ENCODE peak calls at places on chromosomes 4 and X, in nine cellular contexts. S is neural progenitor cell; F is CD8-positive, alpha-beta memory T cell; A is PC-9; U is left ventricle myocardium inferior; E is right lobe of liver; M is cardiac muscle cell; X is aorta; Y is fibroblast of lung. J is an unnamed sample. For H3K36me3 and H3K4me1, the result is how much of the 10 kb centered on the place peaks cover.

GRCh38 chr4:21470531-21470930 is 478.0 kb downstream of the KCNIP4 start:
- DNase-seq in Y (peak), U (no peak), X (no peak), F (no peak), A (no peak), S (peak), E (no peak), M (peak), J (no peak)

GRCh38 chr4:101806914-101807313 is 16.4 kb downstream of the BANK1 start:
- DNase-seq in S (no peak), Y (peak), M (peak), F (no peak), E (no peak), X (no peak), A (no peak), U (no peak), J (no peak)

GRCh38 chrX:118872102-118872566 is 48.5 kb downstream of the ZCCHC12 start:
- DNase-seq in A (peak), X (no peak), Y (no peak), F (no peak), M (no peak), U (no peak), E (peak), S (no peak), J (no peak)

GRCh38 chrX:105882581-105883275 is 60.4 kb downstream of the NRK start:
- DNase-seq in U (no peak), Y (peak), E (no peak), S (no peak), A (no peak), M (peak), X (no peak), F (no peak), J (no peak)

GRCh38 chrX:134453631-134454030 is 6.3 kb upstream of the HPRT1 start:
- DNase-seq in S (no peak), M (no peak), A (no peak), E (no peak), Y (no peak), X (no peak), F (no peak), U (no peak), J (no peak)

GRCh38 chr4:181970356-181970755 is 272.8 kb upstream of the TENM3 start:
- DNase-seq in F (no peak), X (no peak), M (peak), Y (no peak), A (no peak), E (no peak), U (no peak), S (no peak), J (no peak)

GRCh38 chr4:133402616-133403015 is 253.5 kb downstream of the PCDH10 start:
- DNase-seq in X (no peak), A (no peak), E (no peak), Y (peak), S (no peak), M (peak), U (no peak), F (no peak), J (no peak)

GRCh38 chr4:169164669-169165415 is 105.9 kb downstream of the SH3RF1 start:
- DNase-seq in X (no peak), S (no peak), E (no peak), U (no peak), F (no peak), Y (no peak), A (no peak), M (no peak), J (no peak)

GRCh38 chr4:112853662-112854256 is 195.7 kb upstream of the ANK2 start:
- DNase-seq in S (no peak), A (no peak), M (peak), X (no peak), Y (peak), F (no peak), E (no peak), U (no peak), J (no peak)

GRCh38 chr4:15213415-15213814 is 211.1 kb downstream of the CPEB2 start:
- DNase-seq in S (no peak), U (no peak), A (no peak), F (no peak), E (no peak), Y (no peak), X (no peak), M (peak), J (no peak)

GRCh38 chr4:13162886-13163285 is 321.3 kb downstream of the RAB28 start:
- DNase-seq in M (peak), E (no peak), Y (no peak), A (no peak), X (no peak), U (no peak), F (no peak), S (no peak), J (no peak)

GRCh38 chrX:77622233-77622632 is 163.8 kb downstream of the ATRX start:
- DNase-seq in U (no peak), M (no peak), X (no peak), E (no peak), F (no peak), Y (no peak), S (peak), A (no peak), J (no peak)

GRCh38 chr4:101271516-101271915 is 75.8 kb downstream of the PPP3CA start:
- DNase-seq in A (no peak), U (no peak), F (no peak), E (no peak), Y (peak), X (no peak), S (no peak), M (peak), J (no peak)

GRCh38 chr4:155552180-155552579 is 114.5 kb upstream of the GUCY1A1 start:
- DNase-seq in Y (no peak), X (no peak), F (no peak), E (no peak), M (no peak), S (no peak), A (no peak), U (no peak), J (no peak)

GRCh38 chr4:133865606-133866327 is 335.8 kb downstream of the PABPC4L start:
- DNase-seq in A (peak), S (peak), F (no peak), U (no peak), M (peak), Y (peak), E (no peak), X (no peak), J (no peak)

GRCh38 chr4:86296865-86297264 is 63.0 kb downstream of the MAPK10 start:
- DNase-seq in X (no peak), M (no peak), A (no peak), F (no peak), U (no peak), S (no peak), E (no peak), Y (no peak), J (no peak)

GRCh38 chr4:28755081-28755480 is 1894.4 kb downstream of the STIM2 start:
- DNase-seq in M (no peak), X (no peak), A (no peak), E (no peak), F (no peak), S (no peak), Y (no peak), U (no peak), J (no peak)

GRCh38 chr4:156790866-156791265 is 180.7 kb downstream of the PDGFC start:
- DNase-seq in S (peak), E (no peak), M (peak), X (no peak), U (no peak), A (no peak), Y (peak), F (no peak), J (no peak)

DNA sequence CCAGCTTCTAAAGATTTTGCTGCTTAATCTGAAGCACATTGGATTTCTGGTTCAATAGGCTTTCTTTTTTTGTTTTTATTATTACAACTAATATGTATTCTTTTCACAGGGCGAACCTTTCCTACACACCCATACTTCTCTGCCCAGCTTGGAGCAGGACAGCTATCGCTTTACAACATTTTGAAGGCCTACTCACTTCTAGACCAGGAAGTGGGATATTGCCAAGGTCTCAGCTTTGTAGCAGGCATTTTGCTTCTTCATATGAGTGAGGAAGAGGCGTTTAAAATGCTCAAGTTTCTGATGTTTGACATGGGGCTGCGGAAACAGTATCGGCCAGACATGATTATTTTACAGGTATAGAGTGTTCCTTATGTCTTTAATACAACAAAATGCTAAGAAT is 155.4 kb downstream of the PTTG2 start:
- DNase-seq in S (no peak), U (no peak), Y (no peak), A (no peak), E (no peak), F (no peak), X (no peak), M (no peak), J (no peak)
- H3K36me3 ChIP-seq in S (under half), U (under half), Y (under half), A (under half), E (under half), F (under half), X (under half), M (under half), J (under half)

DNA sequence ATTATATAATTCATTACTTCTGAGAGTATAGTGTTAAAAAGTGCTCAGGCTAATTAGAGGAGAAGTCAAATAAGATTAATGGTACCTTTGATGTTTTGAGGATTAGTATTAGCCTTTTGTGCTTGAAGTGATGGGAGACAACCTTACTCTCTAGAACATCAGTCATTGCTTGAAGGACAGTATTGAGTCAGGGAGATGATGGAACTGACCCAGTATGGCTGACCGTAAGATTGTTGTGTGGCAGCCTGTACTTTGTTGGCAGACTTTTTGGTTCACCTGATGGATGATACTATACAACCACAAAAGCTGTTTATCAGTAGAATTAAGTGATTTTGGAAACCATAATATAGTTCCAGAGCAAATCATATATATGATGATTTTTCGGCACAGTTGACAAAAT is 9.9 kb downstream of the OGT start:
- DNase-seq in Y (no peak), M (no peak), F (no peak), E (no peak), X (no peak), S (no peak), A (no peak), U (no peak), J (no peak)
- H3K4me1 ChIP-seq in Y (under half), M (under half), F (under half), E (under half), X (under half), S (under half), A (half or more), U (half or more), J (under half)

DNA sequence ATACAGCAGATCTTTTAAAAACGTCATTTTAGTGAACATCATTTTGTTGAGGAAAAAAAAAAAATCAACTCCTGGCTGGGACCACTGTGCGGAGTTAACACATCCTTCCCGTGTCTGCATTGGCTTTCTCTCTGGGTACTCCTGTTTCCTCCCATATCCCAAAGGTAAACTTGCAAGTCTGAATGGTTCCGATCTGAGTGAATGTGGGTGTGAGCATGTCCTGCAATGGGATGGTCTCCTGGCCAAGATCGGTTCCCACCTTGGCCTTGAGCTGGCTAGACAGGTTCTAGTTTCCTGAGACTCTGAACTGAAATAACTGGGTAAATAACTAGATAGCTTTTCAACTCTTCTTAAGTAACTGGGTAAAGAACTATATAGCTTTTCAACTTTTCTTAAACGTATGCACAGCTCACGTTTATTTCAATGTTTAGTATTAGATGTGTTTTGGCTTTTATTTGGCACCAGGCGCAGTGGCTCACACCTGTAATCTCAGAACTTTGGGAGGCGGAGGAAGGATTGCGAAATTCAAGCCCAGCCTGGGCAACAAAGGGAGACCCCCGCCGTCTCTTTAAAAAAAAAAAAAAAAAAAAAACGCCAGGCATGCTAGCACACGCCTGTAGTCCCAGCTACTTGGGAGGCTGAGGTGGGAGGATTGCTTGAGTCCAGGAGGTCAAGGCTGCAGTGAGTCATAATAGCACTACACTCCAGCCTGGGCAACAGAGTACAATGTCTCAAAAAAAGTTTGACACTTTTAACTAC is 14.0 kb downstream of the RBMX start:
- DNase-seq in Y (no peak), M (no peak), E (no peak), U (no peak), S (no peak), F (no peak), A (no peak), X (no peak), J (no peak)
- H3K36me3 ChIP-seq in Y (under half), M (under half), E (under half), U (half or more), S (under half), F (under half), A (under half), X (under half), J (under half)

DNA sequence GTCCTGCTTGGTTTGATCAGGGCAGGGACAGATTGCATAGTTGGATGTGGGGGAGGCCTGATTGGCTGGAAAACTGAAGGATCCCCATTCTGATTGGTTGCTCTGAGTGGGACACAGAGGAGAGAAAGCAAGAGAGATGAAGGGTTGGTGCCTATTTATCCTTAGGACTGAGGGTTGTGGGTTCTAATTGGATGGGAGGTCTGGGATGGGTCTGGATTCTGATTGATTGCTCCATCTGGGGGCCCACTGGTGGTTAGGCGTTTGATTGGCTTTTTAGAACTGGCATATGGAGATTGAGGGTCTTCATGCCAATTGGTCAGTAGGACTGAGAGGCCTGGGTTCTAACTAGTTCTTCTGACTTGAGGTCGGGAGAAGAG is 644 bp upstream of the EBP start:
- DNase-seq in U (no peak), E (no peak), S (no peak), F (no peak), X (no peak), Y (no peak), A (no peak), M (no peak), J (no peak)
- H3K4me1 ChIP-seq in U (under half), E (under half), S (under half), F (under half), X (under half), Y (under half), A (under half), M (under half), J (under half)

GRCh38 chrX:154355776-154356140 is 18.7 kb downstream of the FLNA start:
- DNase-seq in M (no peak), F (no peak), X (no peak), E (no peak), U (peak), S (no peak), Y (no peak), A (no peak), J (peak)

GRCh38 chrX:154356596-154356995 is 17.8 kb downstream of the FLNA start:
- DNase-seq in M (no peak), U (no peak), E (no peak), F (no peak), A (no peak), X (no peak), S (no peak), Y (no peak), J (peak)

GRCh38 chrX:154354013-154354412 is 20.4 kb downstream of the FLNA start:
- DNase-seq in A (no peak), Y (no peak), E (no peak), S (no peak), U (peak), X (no peak), F (peak), M (no peak), J (peak)

GRCh38 chrX:154354516-154354915 is 19.9 kb downstream of the FLNA start:
- DNase-seq in A (no peak), E (no peak), M (no peak), F (no peak), S (no peak), Y (no peak), U (no peak), X (no peak), J (peak)

DNA sequence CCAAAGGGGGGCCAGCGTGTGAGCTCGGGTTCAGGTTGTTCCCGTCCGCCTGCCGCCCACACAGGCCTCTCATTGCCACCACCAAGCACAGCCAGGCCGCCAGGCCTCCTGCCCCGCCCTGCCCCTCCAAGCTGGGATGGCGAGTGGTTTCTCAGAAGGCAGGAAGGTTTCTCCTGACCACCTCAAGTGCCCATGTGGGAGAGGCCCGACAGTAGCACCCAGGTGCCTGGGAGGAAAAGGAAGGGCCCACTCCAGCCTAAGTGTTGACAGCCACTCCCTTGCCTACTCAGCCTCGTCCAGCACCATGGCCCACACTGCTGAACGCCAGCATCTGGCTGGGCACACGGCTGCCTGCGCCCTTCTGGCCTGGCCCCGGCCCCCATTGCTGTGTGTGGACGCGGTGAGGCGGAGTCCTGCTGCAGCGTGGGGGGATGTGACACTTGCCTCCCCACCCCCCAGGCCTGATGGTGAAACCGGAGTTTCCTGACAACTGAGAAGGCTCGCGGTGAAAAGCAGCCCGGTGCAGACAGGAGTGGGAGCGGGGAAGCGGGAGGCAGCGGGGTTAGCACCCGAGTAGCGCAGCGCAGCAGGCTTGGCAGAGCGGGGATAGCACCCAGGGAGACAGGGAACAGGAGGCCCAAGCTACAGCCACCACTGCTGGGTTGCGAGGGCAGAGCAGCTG is 19.2 kb downstream of the FLNA start:
- DNase-seq in F (peak), S (no peak), X (no peak), E (no peak), U (peak), A (no peak), Y (no peak), M (no peak), J (peak)
- H3K36me3 ChIP-seq in F (half or more), S (under half), X (under half), E (under half), U (half or more), A (under half), Y (half or more), M (half or more), J (half or more)

GRCh38 chr4:10729366-10729765 is 44.8 kb upstream of the CLNK start:
- DNase-seq in X (no peak), A (no peak), S (no peak), E (no peak), M (no peak), Y (no peak), U (no peak), F (no peak), J (no peak)

GRCh38 chr4:10730590-10730989 is 46.0 kb upstream of the CLNK start:
- DNase-seq in S (no peak), F (no peak), A (no peak), U (no peak), Y (no peak), E (no peak), M (no peak), X (no peak), J (no peak)

GRCh38 chr4:10728016-10728415 is 43.4 kb upstream of the CLNK start:
- DNase-seq in F (no peak), Y (no peak), S (no peak), A (no peak), X (no peak), E (no peak), M (no peak), U (no peak), J (no peak)

GRCh38 chr4:10730019-10730418 is 45.5 kb upstream of the CLNK start:
- DNase-seq in A (no peak), M (no peak), F (no peak), E (no peak), S (no peak), X (no peak), U (no peak), Y (no peak), J (no peak)

GRCh38 chr4:10727140-10727880 is 42.7 kb upstream of the CLNK start:
- DNase-seq in F (no peak), A (no peak), U (no peak), X (no peak), E (no peak), S (no peak), Y (no peak), M (no peak), J (no peak)
- H3K4me1 ChIP-seq in F (under half), A (under half), U (under half), X (under half), E (under half), S (under half), Y (under half), M (under half), J (under half)

GRCh38 chrX:47224266-47224895 is 5.9 kb downstream of the CDK16 start:
- DNase-seq in X (peak), Y (no peak), M (no peak), A (no peak), F (no peak), E (no peak), U (no peak), S (no peak), J (no peak)

GRCh38 chrX:47223476-47224250 is 5.2 kb downstream of the CDK16 start:
- DNase-seq in U (no peak), E (no peak), Y (no peak), X (peak), M (no peak), S (no peak), F (no peak), A (no peak), J (no peak)

GRCh38 chrX:47226071-47226470 is 6.7 kb upstream of the USP11 start:
- DNase-seq in U (no peak), E (no peak), F (no peak), Y (no peak), S (no peak), X (peak), A (no peak), M (no peak), J (no peak)

GRCh38 chrX:47226531-47227333 is 6.1 kb upstream of the USP11 start:
- DNase-seq in M (no peak), A (no peak), F (no peak), S (no peak), U (no peak), X (peak), Y (no peak), E (no peak), J (no peak)

DNA sequence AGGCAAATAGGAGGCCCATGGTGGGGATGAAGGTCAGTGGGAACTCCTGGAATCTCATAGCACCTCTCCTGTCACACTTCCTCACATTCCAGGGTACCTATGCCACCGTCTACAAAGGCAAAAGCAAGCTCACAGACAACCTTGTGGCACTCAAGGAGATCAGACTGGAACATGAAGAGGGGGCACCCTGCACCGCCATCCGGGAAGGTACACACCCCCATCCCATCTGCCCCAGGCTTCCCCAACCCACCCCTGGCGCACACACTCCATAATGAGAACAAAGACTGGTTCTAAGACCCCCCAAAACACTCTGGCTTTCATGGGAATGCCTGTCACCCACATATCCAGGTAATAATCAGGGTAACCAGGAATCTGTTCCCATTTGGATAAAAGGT is 6.4 kb downstream of the CDK16 start:
- DNase-seq in A (no peak), S (no peak), F (no peak), X (peak), Y (no peak), E (no peak), U (no peak), M (no peak), J (no peak)
- H3K36me3 ChIP-seq in A (under half), S (under half), F (under half), X (under half), Y (under half), E (under half), U (half or more), M (half or more), J (half or more)

GRCh38 chrX:43644124-43644701 is 11.9 kb upstream of the MAOA start:
- DNase-seq in E (no peak), X (no peak), S (peak), A (no peak), U (no peak), M (peak), F (no peak), Y (peak), J (no peak)
- H3K4me1 ChIP-seq in E (under half), X (under half), S (under half), A (under half), U (under half), M (under half), F (under half), Y (under half), J (under half)